ENCODE peak calls at places on chromosome 19, in ten cellular contexts. One of them, this sample, is unnamed.

GRCh38 chr19:55087542-55087935 is 11.9 kb downstream of the EPS8L1 start:
- DNase-seq in GM12865: no peak
- DNase-seq in SK-N-SH: no peak
- DNase-seq in effector CD4-positive, alpha-beta T cell: no peak
- DNase-seq in heart right ventricle: no peak
- DNase-seq in C1 segment of cervical spinal cord: no peak
- DNase-seq in hippocampal formation: no peak
- DNase-seq in tibial artery: no peak
- DNase-seq in nucleus accumbens: no peak
- DNase-seq in spleen: no peak
- DNase-seq in this sample: no peak

GRCh38 chr19:45177817-45178261 is at the start of gene TRAPPC6A:
- DNase-seq in hippocampal formation: no peak
- DNase-seq in nucleus accumbens: no peak
- DNase-seq in GM12865: no peak
- DNase-seq in C1 segment of cervical spinal cord: no peak
- DNase-seq in effector CD4-positive, alpha-beta T cell: no peak
- DNase-seq in SK-N-SH: no peak
- DNase-seq in tibial artery: no peak
- DNase-seq in heart right ventricle: no peak
- DNase-seq in spleen: no peak
- DNase-seq in this sample: peak; percentile 92

GRCh38 chr19:3474614-3475013 is 5.7 kb downstream of the SMIM24 start:
- DNase-seq in nucleus accumbens: no peak
- DNase-seq in SK-N-SH: no peak
- DNase-seq in tibial artery: no peak
- DNase-seq in C1 segment of cervical spinal cord: no peak
- DNase-seq in heart right ventricle: no peak
- DNase-seq in GM12865: no peak
- DNase-seq in effector CD4-positive, alpha-beta T cell: no peak
- DNase-seq in spleen: no peak
- DNase-seq in hippocampal formation: no peak
- DNase-seq in this sample: no peak

GRCh38 chr19:3623716-3624115 is 2.9 kb downstream of the CACTIN start:
- DNase-seq in GM12865: no peak
- DNase-seq in nucleus accumbens: no peak
- DNase-seq in hippocampal formation: no peak
- DNase-seq in spleen: no peak
- DNase-seq in heart right ventricle: no peak
- DNase-seq in C1 segment of cervical spinal cord: no peak
- DNase-seq in effector CD4-positive, alpha-beta T cell: no peak
- DNase-seq in tibial artery: no peak
- DNase-seq in SK-N-SH: no peak
- DNase-seq in this sample: no peak

GRCh38 chr19:18438331-18439024 is 545 bp upstream of the ISYNA1 start:
- DNase-seq in effector CD4-positive, alpha-beta T cell: no peak
- DNase-seq in GM12865: no peak
- DNase-seq in nucleus accumbens: no peak
- DNase-seq in heart right ventricle: peak; percentile 77
- DNase-seq in SK-N-SH: no peak
- DNase-seq in tibial artery: no peak
- DNase-seq in C1 segment of cervical spinal cord: no peak
- DNase-seq in hippocampal formation: no peak
- DNase-seq in spleen: peak; percentile 84
- DNase-seq in this sample: no peak

GRCh38 chr19:19661675-19662251 is 1.7 kb downstream of the ATP13A1 start:
- DNase-seq in GM12865: peak; percentile 97
- DNase-seq in C1 segment of cervical spinal cord: no peak
- DNase-seq in nucleus accumbens: no peak
- DNase-seq in spleen: peak; percentile 79
- DNase-seq in effector CD4-positive, alpha-beta T cell: no peak
- DNase-seq in hippocampal formation: no peak
- DNase-seq in SK-N-SH: peak; percentile 60
- DNase-seq in tibial artery: no peak
- DNase-seq in heart right ventricle: no peak
- DNase-seq in this sample: no peak

GRCh38 chr19:30376272-30376671 is 4.1 kb downstream of the ZNF536 start:
- DNase-seq in tibial artery: peak; percentile 9
- DNase-seq in C1 segment of cervical spinal cord: no peak
- DNase-seq in effector CD4-positive, alpha-beta T cell: no peak
- DNase-seq in hippocampal formation: no peak
- DNase-seq in GM12865: no peak
- DNase-seq in nucleus accumbens: no peak
- DNase-seq in spleen: no peak
- DNase-seq in SK-N-SH: no peak
- DNase-seq in heart right ventricle: no peak
- DNase-seq in this sample: no peak

GRCh38 chr19:17968376-17968775 is 1.5 kb downstream of the KCNN1 start:
- DNase-seq in C1 segment of cervical spinal cord: no peak
- DNase-seq in hippocampal formation: no peak
- DNase-seq in nucleus accumbens: no peak
- DNase-seq in tibial artery: no peak
- DNase-seq in effector CD4-positive, alpha-beta T cell: no peak
- DNase-seq in spleen: no peak
- DNase-seq in GM12865: no peak
- DNase-seq in heart right ventricle: no peak
- DNase-seq in SK-N-SH: peak; percentile 39
- DNase-seq in this sample: no peak

GRCh38 chr19:29714953-29715694 is at the start of gene C19orf12:
- DNase-seq in C1 segment of cervical spinal cord: peak; percentile 63
- DNase-seq in nucleus accumbens: peak; percentile 82
- DNase-seq in effector CD4-positive, alpha-beta T cell: peak; percentile 23
- DNase-seq in SK-N-SH: peak; percentile 93
- DNase-seq in spleen: peak; percentile 92
- DNase-seq in heart right ventricle: peak; percentile 73
- DNase-seq in GM12865: peak; percentile 67
- DNase-seq in hippocampal formation: peak; percentile 34
- DNase-seq in tibial artery: no peak
- DNase-seq in this sample: peak; percentile 63

GRCh38 chr19:3251229-3251628 is 26.8 kb downstream of the CELF5 start:
- DNase-seq in tibial artery: no peak
- DNase-seq in C1 segment of cervical spinal cord: no peak
- DNase-seq in SK-N-SH: no peak
- DNase-seq in hippocampal formation: no peak
- DNase-seq in heart right ventricle: no peak
- DNase-seq in spleen: no peak
- DNase-seq in effector CD4-positive, alpha-beta T cell: no peak
- DNase-seq in nucleus accumbens: no peak
- DNase-seq in GM12865: no peak
- DNase-seq in this sample: no peak

GRCh38 chr19:48780684-48781391 is 25.5 kb downstream of the FGF21 start:
- DNase-seq in effector CD4-positive, alpha-beta T cell: no peak
- DNase-seq in SK-N-SH: no peak
- DNase-seq in hippocampal formation: no peak
- DNase-seq in spleen: no peak
- DNase-seq in nucleus accumbens: no peak
- DNase-seq in GM12865: peak; percentile 55
- DNase-seq in tibial artery: no peak
- DNase-seq in C1 segment of cervical spinal cord: no peak
- DNase-seq in heart right ventricle: no peak
- DNase-seq in this sample: peak; percentile 67

GRCh38 chr19:1259206-1259872 is 9.8 kb upstream of the CIRBP start:
- DNase-seq in hippocampal formation: no peak
- DNase-seq in GM12865: peak; percentile 95
- DNase-seq in spleen: peak; percentile 98
- DNase-seq in heart right ventricle: peak; percentile 85
- DNase-seq in nucleus accumbens: no peak
- DNase-seq in SK-N-SH: peak; percentile 62
- DNase-seq in tibial artery: peak; percentile 70
- DNase-seq in effector CD4-positive, alpha-beta T cell: peak; percentile 50
- DNase-seq in C1 segment of cervical spinal cord: no peak
- DNase-seq in this sample: peak; percentile 76